ENCODE peak calls at places on chromosomes 7 and 10, in ten cellular contexts. Y is stimulated activated CD4-positive, alpha-beta T cell treated with anti-CD3 and anti-CD28 coated beads, Interleukin-4, amount 100 ng/mL, for 4 hours; I is cortex of kidney; K is mucosa of descending colon; W is pancreas; P is activated CD4-positive, alpha-beta T cell treated with anti-CD3 and anti-CD28 coated beads, Interleukin-2, amount 10 ng/mL, durations not matched to agents 24 days and 14 days; G is foreskin fibroblast; L is left cardiac atrium; N is SK-N-SH; O is WERI-Rb-1. U is an unnamed sample.
A peak's percentile ranks its signal among the peaks of the same experiment; 100 is the strongest.

GRCh38 chr7:97043281-97043680 is 18.6 kb upstream of the DLX5 start:
- DNase-seq in W (no peak), P (no peak), L (no peak), G (no peak), N (no peak), Y (no peak), O (no peak), K (no peak), I (no peak), U (no peak)

GRCh38 chr7:835491-836401 is 3.5 kb downstream of the SUN1 start:
- DNase-seq in N (no peak), L (peak; percentile 13), K (no peak), P (no peak), I (no peak), Y (no peak), W (no peak), O (peak; percentile 84), G (no peak), U (no peak)

GRCh38 chr7:3927446-3928110 is 626.5 kb downstream of the SDK1 start:
- DNase-seq in G (no peak), N (no peak), I (no peak), P (no peak), W (no peak), K (no peak), L (no peak), Y (no peak), O (no peak), U (no peak)

GRCh38 chr7:17300012-17300411 is 1.6 kb downstream of the AHR start:
- DNase-seq in O (no peak), P (no peak), L (no peak), G (no peak), W (no peak), Y (no peak), I (no peak), K (no peak), N (no peak), U (no peak)

GRCh38 chr10:57791546-57791945 is 476.1 kb downstream of the IPMK start:
- DNase-seq in O (no peak), G (no peak), N (no peak), I (no peak), Y (no peak), L (no peak), P (no peak), W (no peak), K (no peak), U (no peak)

GRCh38 chr7:134669845-134670373 is 23.3 kb downstream of the BPGM start:
- DNase-seq in O (no peak), Y (peak; percentile 74), K (peak; percentile 57), P (peak; percentile 85), W (peak; percentile 43), G (peak; percentile 81), L (peak; percentile 62), I (no peak), N (peak; percentile 67), U (no peak)

GRCh38 chr7:121397346-121397745 is 1.2 kb upstream of the FAM3C start:
- DNase-seq in O (no peak), I (no peak), K (no peak), G (no peak), N (no peak), W (no peak), Y (no peak), P (no peak), L (no peak), U (no peak)

GRCh38 chr10:11191673-11192072 is 174.0 kb downstream of the CELF2 start:
- DNase-seq in N (no peak), P (no peak), O (no peak), L (no peak), W (no peak), Y (no peak), I (no peak), G (no peak), K (no peak), U (no peak)